ENCODE peak calls at places on chromosomes 11 and 22, in seven cellular contexts. V, G, P, J, B, I and Z are unnamed samples.

GRCh38 chr11:45142241-45142885 is 4.1 kb upstream of the PRDM11 start:
- DNase-seq in I (peak), G (no peak), V (no peak), B (peak), J (no peak), P (no peak), Z (no peak)

GRCh38 chr22:45864959-45865496 is 111.9 kb downstream of the WNT7B start:
- DNase-seq in G (no peak), P (no peak), I (no peak), B (no peak), V (no peak), J (no peak), Z (no peak)

GRCh38 chr11:94550513-94550912 is 6.8 kb downstream of the FUT4 start:
- DNase-seq in G (no peak), P (no peak), V (no peak), J (no peak), B (no peak), I (no peak), Z (no peak)

GRCh38 chr11:66688561-66689534 is 11.2 kb upstream of the RBM4B start:
- DNase-seq in G (no peak), B (no peak), I (no peak), V (no peak), J (no peak), P (no peak), Z (no peak)

GRCh38 chr11:118448294-118448693 is 12.0 kb downstream of the KMT2A start:
- DNase-seq in J (no peak), I (no peak), G (no peak), B (peak), V (no peak), P (no peak), Z (no peak)

GRCh38 chr11:1836011-1836945 is 1.5 kb downstream of the SYT8 start:
- DNase-seq in G (no peak), V (no peak), B (no peak), I (no peak), P (no peak), J (no peak), Z (no peak)

GRCh38 chr11:62393735-62394134 is 25.1 kb upstream of the SCGB1A1 start:
- DNase-seq in V (no peak), B (no peak), I (no peak), J (no peak), G (no peak), P (no peak), Z (no peak)

GRCh38 chr11:46369458-46370152 is 11.9 kb upstream of the MDK start:
- DNase-seq in G (peak), P (no peak), V (no peak), J (peak), I (no peak), B (peak), Z (peak)

GRCh38 chr11:101348786-101349185 is 219.2 kb upstream of the PGR start:
- DNase-seq in P (no peak), I (no peak), B (no peak), V (no peak), G (no peak), J (no peak), Z (no peak)

GRCh38 chr11:113519989-113520613 is 44.9 kb upstream of the DRD2 start:
- DNase-seq in B (no peak), G (no peak), I (peak), J (no peak), V (no peak), P (no peak), Z (no peak)

GRCh38 chr22:35627267-35628041 is 10.3 kb upstream of the MB start:
- DNase-seq in V (peak), B (peak), G (peak), I (peak), J (peak), P (peak), Z (peak)

GRCh38 chr11:22792497-22792896 is 37.1 kb downstream of the SVIP start:
- DNase-seq in G (peak), J (no peak), P (peak), I (no peak), B (peak), V (no peak), Z (peak)

GRCh38 chr11:110774138-110775014 is 62.1 kb upstream of the ARHGAP20 start:
- DNase-seq in B (no peak), J (no peak), V (no peak), G (no peak), I (no peak), P (no peak), Z (no peak)

DNA sequence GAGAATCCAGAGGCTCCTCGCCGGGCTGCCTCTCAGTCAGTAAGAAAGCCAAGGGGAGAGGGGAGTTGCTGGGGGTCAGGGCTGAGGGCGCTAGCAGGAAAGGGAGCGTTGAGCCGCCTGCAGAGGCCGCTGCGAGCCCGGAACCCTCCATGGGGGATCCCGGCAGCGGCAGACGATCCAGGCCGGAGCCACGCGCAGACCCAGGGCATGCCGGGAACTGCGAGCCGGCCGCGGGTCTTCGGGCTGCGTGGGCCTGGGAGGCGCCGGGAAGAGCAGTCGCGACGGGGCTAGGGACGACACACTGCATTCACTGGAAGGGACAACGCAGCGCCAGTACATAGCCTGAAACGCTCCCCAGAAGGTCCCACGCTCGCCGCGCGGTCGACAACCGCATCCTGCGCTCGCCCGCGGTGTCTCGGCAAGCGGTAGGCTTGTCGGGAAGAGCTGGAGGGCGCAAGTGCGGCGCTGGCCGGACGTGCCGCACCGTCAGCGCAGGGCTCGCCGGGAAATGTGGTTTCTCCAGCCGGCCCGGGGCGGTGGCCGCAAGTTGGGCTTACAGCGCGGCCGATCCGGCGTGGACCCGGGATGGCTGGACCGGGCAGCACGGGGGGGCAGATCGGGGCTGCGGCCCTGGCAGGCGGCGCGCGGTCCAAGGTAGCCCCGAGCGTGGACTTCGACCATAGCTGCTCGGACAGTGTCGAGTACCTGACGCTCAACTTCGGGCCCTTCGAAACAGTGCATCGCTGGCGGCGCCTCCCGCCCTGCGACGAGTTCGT is at the start of gene LZTR1:
- DNase-seq in J (peak), P (peak), I (peak), G (peak), B (peak), V (peak), Z (peak)
- TF ChIP-seq CTCF in J (no peak), P (peak), I (peak), G (peak), B (peak), V (peak), Z (peak)

DNA sequence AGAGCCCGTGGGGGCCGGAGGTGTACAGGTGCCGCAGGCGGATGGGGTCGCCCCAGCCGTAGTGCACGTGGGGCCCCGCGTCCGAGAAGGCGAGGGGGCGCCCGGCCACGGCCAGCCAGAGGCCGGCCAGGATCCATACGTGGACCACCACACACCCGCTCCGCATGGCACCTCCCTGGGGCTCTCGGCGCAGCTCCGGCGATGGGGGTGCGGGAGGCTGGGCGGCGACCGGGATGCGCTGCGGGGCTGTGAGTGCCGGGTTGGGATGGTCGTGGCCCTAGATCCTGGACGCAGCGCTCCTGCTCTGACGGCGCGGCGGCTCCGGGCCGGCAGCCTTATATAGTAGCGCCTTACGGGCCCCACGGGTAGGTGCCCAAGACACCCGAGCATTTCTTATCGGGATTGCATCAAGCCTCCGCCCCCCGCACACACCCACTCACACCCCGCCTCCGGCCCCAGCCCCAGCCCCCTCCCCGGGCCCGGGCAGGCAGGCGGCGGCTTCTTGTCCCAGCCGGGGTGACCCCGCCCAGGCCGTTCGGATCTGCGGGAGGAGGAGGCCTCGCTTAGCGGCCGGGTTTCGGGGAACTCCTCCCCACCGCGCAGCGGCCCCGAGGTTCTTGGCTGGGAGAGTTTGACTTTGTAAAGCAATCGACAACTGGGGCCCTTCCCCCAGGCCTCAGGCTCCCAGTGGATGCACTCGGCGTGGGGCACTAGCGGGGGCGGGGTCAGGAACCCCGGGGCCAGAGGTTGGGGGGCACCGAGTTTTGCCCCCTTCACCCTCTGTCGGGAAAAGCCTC is at the start of gene FGF19:
- DNase-seq in B (no peak), P (no peak), J (peak), G (peak), V (no peak), I (no peak), Z (peak)
- TF ChIP-seq CTCF in B (no peak), P (no peak), J (no peak), G (no peak), V (no peak), I (no peak), Z (no peak)

DNA sequence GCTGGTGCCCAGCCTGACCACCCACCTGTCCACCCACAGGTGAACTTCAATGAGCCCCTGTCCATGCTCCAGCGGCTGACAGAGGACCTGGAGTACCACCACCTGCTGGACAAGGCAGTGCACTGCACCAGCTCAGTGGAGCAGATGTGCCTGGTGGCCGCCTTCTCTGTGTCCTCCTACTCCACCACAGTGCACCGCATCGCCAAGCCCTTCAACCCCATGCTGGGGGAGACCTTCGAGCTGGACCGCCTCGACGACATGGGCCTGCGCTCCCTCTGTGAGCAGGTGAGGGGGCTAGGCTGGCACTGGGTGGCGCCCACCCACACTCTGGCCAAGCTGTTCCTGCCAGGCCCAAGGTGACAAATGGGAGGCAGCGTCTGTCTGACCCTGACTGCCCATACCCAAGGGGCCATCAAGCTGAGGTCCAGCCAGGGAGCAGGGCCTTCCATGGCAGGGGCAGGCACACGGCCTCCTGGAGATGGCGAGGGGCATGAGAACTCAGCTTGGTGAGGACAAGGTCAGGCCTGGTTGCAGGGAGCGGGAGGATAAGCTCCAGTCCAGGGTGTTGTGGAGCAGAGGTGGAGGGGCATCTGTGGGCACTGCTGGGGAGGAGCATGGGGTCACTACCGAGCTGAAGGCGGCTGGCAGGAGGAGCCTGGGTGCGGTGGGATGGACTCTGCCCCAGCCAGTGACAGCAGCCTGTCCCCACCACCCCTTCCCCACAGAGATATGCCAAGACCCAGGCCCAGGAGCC is 77.7 kb downstream of the MORC2 start:
- DNase-seq in B (peak), J (peak), P (no peak), G (peak), I (peak), V (peak), Z (peak)
- TF ChIP-seq CTCF in B (peak), J (peak), P (peak), G (peak), I (peak), V (peak), Z (peak)

GRCh38 chr11:65329944-65330403 is 3.7 kb upstream of the DPF2 start:
- DNase-seq in V (peak), P (peak), G (peak), B (peak), I (peak), J (peak), Z (peak)

GRCh38 chr11:65334696-65335295 is 1.1 kb downstream of the DPF2 start:
- DNase-seq in P (no peak), J (no peak), V (no peak), I (no peak), B (peak), G (no peak), Z (no peak)

GRCh38 chr11:65330544-65330943 is 3.1 kb upstream of the DPF2 start:
- DNase-seq in V (no peak), G (no peak), I (no peak), B (no peak), J (no peak), P (no peak), Z (no peak)

GRCh38 chr11:65325435-65325834 is 8.2 kb upstream of the DPF2 start:
- DNase-seq in G (no peak), J (no peak), P (no peak), I (no peak), V (no peak), B (no peak), Z (no peak)

DNA sequence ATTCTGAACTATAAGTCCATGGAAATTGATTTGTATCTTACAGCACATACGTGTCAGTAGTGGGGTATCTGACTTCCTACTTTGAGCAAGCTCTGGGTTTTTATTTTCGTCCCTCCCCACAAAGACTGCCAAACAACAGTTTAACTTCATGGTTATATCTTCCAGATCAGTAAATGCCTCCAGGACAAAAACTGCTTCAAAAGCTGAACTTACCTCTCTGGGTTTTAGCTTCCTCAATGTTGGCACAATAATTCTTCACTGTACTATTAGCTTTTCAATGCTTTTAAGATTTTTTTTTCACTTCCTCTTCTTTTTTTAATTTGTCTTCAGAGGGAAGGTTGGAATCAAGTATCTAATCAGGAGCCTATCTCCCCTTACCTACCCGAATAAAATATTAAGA is 4.1 kb upstream of the DPF2 start:
- DNase-seq in B (no peak), P (no peak), G (no peak), I (no peak), J (no peak), V (no peak), Z (no peak)
- TF ChIP-seq CTCF in B (no peak), P (no peak), G (no peak), I (no peak), J (no peak), V (no peak), Z (no peak)

GRCh38 chr22:17880020-17880419 is 105.8 kb upstream of the BID start:
- DNase-seq in P (no peak), I (no peak), J (no peak), G (no peak), B (no peak), V (no peak), Z (no peak)
- TF ChIP-seq CTCF in P (no peak), I (no peak), J (no peak), G (no peak), B (no peak), V (no peak), Z (no peak)

DNA sequence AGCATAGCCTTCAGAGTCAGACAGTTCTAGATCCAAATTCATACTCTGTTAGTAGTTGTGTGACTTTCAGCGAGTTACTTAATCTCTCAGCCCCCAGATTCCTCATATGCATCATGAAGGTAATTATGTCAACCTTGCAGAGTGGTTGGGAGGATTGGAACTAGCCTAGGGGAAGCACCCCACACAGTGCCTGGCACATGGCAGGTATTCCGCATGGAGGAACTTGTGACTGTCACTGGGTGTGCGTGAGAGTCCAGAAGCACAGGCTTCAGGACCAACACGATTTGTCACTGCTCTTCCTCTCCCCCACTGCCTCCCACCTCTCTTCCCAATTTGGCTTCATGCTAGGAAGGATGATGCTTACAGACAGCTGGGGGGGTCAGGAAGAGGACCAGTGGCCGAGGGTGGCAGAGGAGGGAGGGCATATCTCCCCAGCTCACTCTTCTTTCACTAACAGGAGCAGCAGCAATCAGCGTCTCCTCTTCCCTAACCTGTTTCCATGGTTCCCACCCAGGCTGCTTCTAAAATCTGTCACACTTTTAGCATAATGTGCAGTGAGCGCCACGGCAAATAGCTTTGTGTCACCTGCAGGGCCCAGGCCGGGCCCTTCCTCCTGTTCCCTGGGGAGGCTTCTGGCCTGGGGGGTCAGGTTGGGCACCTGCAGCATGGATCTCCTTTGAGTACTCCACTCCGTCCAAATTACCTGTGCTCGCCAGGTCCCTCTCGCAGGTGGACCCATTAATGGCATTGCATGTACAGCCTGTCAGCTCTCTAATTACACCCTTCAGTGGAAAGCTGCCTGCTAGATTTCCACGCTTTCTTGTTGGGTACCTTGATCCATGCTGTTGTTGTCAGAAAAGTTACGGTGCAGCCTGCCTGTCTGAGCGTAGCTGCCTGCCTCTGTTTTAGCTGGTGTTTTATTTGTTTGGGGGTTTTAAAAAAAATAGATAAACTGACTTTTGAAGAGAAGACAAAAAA is 400.4 kb downstream of the NXPE2 start:
- DNase-seq in V (no peak), G (no peak), P (no peak), B (no peak), J (no peak), I (no peak), Z (no peak)
- TF ChIP-seq CTCF in V (no peak), G (no peak), P (no peak), B (no peak), J (no peak), I (no peak), Z (no peak)

GRCh38 chr11:31106963-31107576 is 262.5 kb downstream of the DCDC1 start:
- DNase-seq in I (no peak), B (peak), V (peak), G (peak), J (peak), P (peak), Z (peak)
- TF ChIP-seq CTCF in I (peak), B (peak), V (peak), G (peak), J (peak), P (peak), Z (peak)

GRCh38 chr11:48305923-48306322 is at the start of gene OR4S1:
- DNase-seq in P (no peak), I (no peak), B (no peak), V (no peak), G (no peak), J (no peak), Z (no peak)

DNA sequence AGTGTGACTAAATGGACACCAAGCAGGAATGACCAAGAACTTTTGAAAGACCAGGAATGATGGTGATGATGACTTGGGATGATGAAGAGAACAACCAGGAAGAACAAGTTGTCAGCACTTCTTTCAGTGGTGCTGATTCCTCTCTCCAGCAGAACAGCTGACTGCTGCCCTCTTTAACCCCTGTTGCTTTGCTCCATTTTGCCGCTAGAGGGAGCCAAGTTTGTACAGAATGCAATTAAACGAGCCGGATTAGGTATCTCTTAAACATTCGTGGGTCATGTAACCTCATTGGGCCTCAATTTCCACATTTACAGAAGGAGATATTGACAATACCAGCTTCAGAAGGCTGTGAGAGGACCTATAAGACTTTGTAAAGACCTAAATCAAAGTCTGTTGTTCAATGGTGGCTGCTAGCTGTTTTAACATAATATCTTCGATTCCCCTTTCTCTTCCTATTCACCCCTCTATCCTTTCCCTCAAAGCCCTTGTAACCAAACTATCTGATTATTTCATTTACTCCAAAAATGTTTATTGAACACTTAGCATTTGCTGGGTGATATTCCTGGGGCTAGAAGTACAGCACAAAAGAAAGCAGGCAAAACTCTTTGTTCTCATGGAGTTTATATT is 1.9 kb downstream of the OR4S1 start:
- DNase-seq in V (peak), G (peak), I (no peak), J (peak), B (peak), P (no peak), Z (peak)
- TF ChIP-seq CTCF in V (peak), G (peak), I (peak), J (peak), B (peak), P (peak), Z (peak)